ENCODE peak calls at places on chromosomes 11 and 22, in six cellular contexts. G is ELF-1, W is GM23248, Z is progenitor cell of endocrine pancreas, F is left lung, O is fibroblast of mammary gland. Q is an unnamed sample.

GRCh38 chr11:72817966-72818365 is 3.8 kb downstream of the ATG16L2 start:
- DNase-seq in Z (no peak), G (no peak), F (no peak), O (no peak), W (no peak), Q (no peak)

GRCh38 chr11:256952-257737 is 20.4 kb downstream of the PSMD13 start:
- DNase-seq in F (no peak), Z (no peak), O (no peak), W (no peak), G (no peak), Q (no peak)

GRCh38 chr11:58740447-58740846 is 8.7 kb upstream of the GLYAT start:
- DNase-seq in W (no peak), G (no peak), F (no peak), O (no peak), Z (no peak), Q (no peak)

GRCh38 chr11:134017773-134018430 is 51.0 kb upstream of the JAM3 start:
- DNase-seq in Z (no peak), G (no peak), O (no peak), F (no peak), W (no peak), Q (no peak)

GRCh38 chr11:19953909-19954308 is 206.4 kb downstream of the DBX1 start:
- DNase-seq in Z (no peak), O (peak), G (peak), F (no peak), W (peak), Q (peak)

GRCh38 chr22:17057959-17058814 is 26.6 kb upstream of the IL17RA start:
- DNase-seq in O (peak), W (peak), Z (peak), F (no peak), G (peak), Q (peak)

GRCh38 chr22:24984122-24984521 is 31.6 kb downstream of the KIAA1671 start:
- DNase-seq in Z (no peak), W (no peak), F (no peak), G (no peak), O (no peak), Q (no peak)

GRCh38 chr11:131418214-131418613 is 47.8 kb downstream of the NTM start:
- DNase-seq in Z (no peak), F (no peak), O (no peak), G (no peak), W (no peak), Q (no peak)

GRCh38 chr11:93468286-93468685 is 74.9 kb downstream of the SMCO4 start:
- DNase-seq in F (no peak), Z (no peak), G (no peak), W (no peak), O (no peak), Q (peak)

GRCh38 chr11:71929491-71929890 is 645 bp downstream of the RNF121 start:
- DNase-seq in W (peak), Z (no peak), G (no peak), O (no peak), F (no peak), Q (no peak)

GRCh38 chr11:62666259-62666926 is 1.3 kb downstream of the CSKMT start:
- DNase-seq in G (peak), Z (no peak), W (peak), O (no peak), F (no peak), Q (no peak)

GRCh38 chr11:76218449-76219206 is 12.3 kb upstream of the WNT11 start:
- DNase-seq in Z (no peak), W (no peak), O (no peak), F (no peak), G (no peak), Q (no peak)

GRCh38 chr11:120208777-120209176 is 2.1 kb upstream of the OAF start:
- DNase-seq in Z (no peak), W (peak), O (peak), F (no peak), G (no peak), Q (peak)

GRCh38 chr11:121249039-121249663 is 43.4 kb upstream of the SC5D start:
- DNase-seq in F (no peak), W (peak), Z (no peak), G (peak), O (peak), Q (peak)

GRCh38 chr11:93494341-93494740 is 48.9 kb downstream of the SMCO4 start:
- DNase-seq in F (no peak), Z (no peak), W (no peak), G (no peak), O (no peak), Q (peak)

GRCh38 chr22:50267591-50268390 is 2.4 kb downstream of the MAPK11 start:
- DNase-seq in Z (no peak), G (no peak), O (peak), W (peak), F (no peak), Q (no peak)

GRCh38 chr11:66479741-66480115 is 506 bp upstream of the DPP3 start:
- DNase-seq in G (no peak), Z (no peak), O (no peak), W (no peak), F (peak), Q (no peak)

GRCh38 chr11:12280199-12280837 is 97.1 kb upstream of the PARVA start:
- DNase-seq in Z (no peak), F (no peak), O (no peak), G (no peak), W (no peak), Q (no peak)